ENCODE peak calls at places on chromosomes 3 and 15, in four cellular contexts. One of them, this sample, is unnamed.

GRCh38 chr15:36232491-36232890 is 346.9 kb upstream of the CDIN1 start:
- DNase-seq in HL-60: no peak
- DNase-seq in GM12891: no peak
- DNase-seq in GM12878: no peak
- DNase-seq in this sample: no peak

GRCh38 chr3:113634782-113635474 is 61.5 kb downstream of the USF3 start:
- DNase-seq in GM12891: no peak
- DNase-seq in HL-60: no peak
- DNase-seq in GM12878: no peak
- DNase-seq in this sample: no peak

GRCh38 chr3:75329713-75330112 is 334.4 kb upstream of the FRG2C start:
- DNase-seq in HL-60: no peak
- DNase-seq in GM12891: no peak
- DNase-seq in GM12878: no peak
- DNase-seq in this sample: no peak

GRCh38 chr3:171649282-171649681 is 161.0 kb downstream of the PLD1 start:
- DNase-seq in GM12891: no peak
- DNase-seq in HL-60: no peak
- DNase-seq in GM12878: no peak
- DNase-seq in this sample: no peak

GRCh38 chr3:39965997-39966396 is 156.6 kb downstream of the MYRIP start:
- DNase-seq in HL-60: no peak
- DNase-seq in GM12891: no peak
- DNase-seq in GM12878: no peak
- DNase-seq in this sample: no peak

GRCh38 chr3:68256635-68257034 is 602.2 kb upstream of the SUCLG2 start:
- DNase-seq in GM12891: no peak
- DNase-seq in GM12878: no peak
- DNase-seq in HL-60: no peak
- DNase-seq in this sample: no peak

GRCh38 chr3:176909044-176909443 is 288.2 kb downstream of the TBL1XR1 start:
- DNase-seq in GM12891: no peak
- DNase-seq in GM12878: no peak
- DNase-seq in HL-60: no peak
- DNase-seq in this sample: no peak

GRCh38 chr3:152915695-152916094 is 80.8 kb downstream of the P2RY1 start:
- DNase-seq in HL-60: no peak
- DNase-seq in GM12891: no peak
- DNase-seq in GM12878: no peak
- DNase-seq in this sample: peak; percentile 49

GRCh38 chr3:17639765-17640164 is 102.7 kb downstream of the TBC1D5 start:
- DNase-seq in HL-60: peak; percentile 58
- DNase-seq in GM12891: no peak
- DNase-seq in GM12878: no peak
- DNase-seq in this sample: no peak

GRCh38 chr3:11619461-11619860 is 24.3 kb downstream of the VGLL4 start:
- DNase-seq in HL-60: no peak
- DNase-seq in GM12878: no peak
- DNase-seq in GM12891: no peak
- DNase-seq in this sample: no peak

GRCh38 chr15:31280037-31280830 is 46.4 kb upstream of the KLF13 start:
- DNase-seq in GM12891: no peak
- DNase-seq in GM12878: no peak
- DNase-seq in HL-60: no peak
- DNase-seq in this sample: no peak

GRCh38 chr15:52171386-52171785 is 19.8 kb downstream of the GNB5 start:
- DNase-seq in HL-60: no peak
- DNase-seq in GM12891: no peak
- DNase-seq in GM12878: no peak
- DNase-seq in this sample: no peak

GRCh38 chr15:68617001-68617400 is 38.2 kb downstream of the CORO2B start:
- DNase-seq in GM12878: no peak
- DNase-seq in HL-60: no peak
- DNase-seq in GM12891: no peak
- DNase-seq in this sample: no peak

GRCh38 chr3:72070005-72070404 is 285.1 kb upstream of the PROK2 start:
- DNase-seq in HL-60: no peak
- DNase-seq in GM12891: no peak
- DNase-seq in GM12878: no peak
- DNase-seq in this sample: no peak

GRCh38 chr3:58167431-58168351 is 43.1 kb downstream of the DNASE1L3 start:
- DNase-seq in GM12878: no peak
- DNase-seq in HL-60: no peak
- DNase-seq in GM12891: peak; percentile 77
- DNase-seq in this sample: peak; percentile 75

GRCh38 chr3:106482436-106482835 is 613.6 kb upstream of the CBLB start:
- DNase-seq in HL-60: no peak
- DNase-seq in GM12891: no peak
- DNase-seq in GM12878: no peak
- DNase-seq in this sample: no peak

GRCh38 chr3:61877359-61877770 is 316.0 kb downstream of the PTPRG start:
- DNase-seq in GM12891: no peak
- DNase-seq in HL-60: no peak
- DNase-seq in GM12878: peak; percentile 17
- DNase-seq in this sample: no peak

GRCh38 chr3:107416138-107416537 is 38.9 kb downstream of the CCDC54 start:
- DNase-seq in GM12878: no peak
- DNase-seq in GM12891: no peak
- DNase-seq in HL-60: no peak
- DNase-seq in this sample: no peak

GRCh38 chr15:91482799-91483198 is 370.7 kb upstream of the SLCO3A1 start:
- DNase-seq in GM12891: no peak
- DNase-seq in GM12878: no peak
- DNase-seq in HL-60: no peak
- DNase-seq in this sample: no peak

GRCh38 chr3:59185586-59186381 is 136.0 kb upstream of the CFAP20DC start:
- DNase-seq in HL-60: no peak
- DNase-seq in GM12878: no peak
- DNase-seq in GM12891: no peak
- DNase-seq in this sample: no peak

GRCh38 chr3:99638244-99638948 is at the start of gene COL8A1:
- DNase-seq in HL-60: no peak
- DNase-seq in GM12878: no peak
- DNase-seq in GM12891: no peak
- DNase-seq in this sample: no peak

GRCh38 chr3:130850044-130850797 is 43.7 kb upstream of the ATP2C1 start:
- DNase-seq in HL-60: peak; percentile 79
- DNase-seq in GM12878: peak; percentile 95
- DNase-seq in GM12891: no peak
- DNase-seq in this sample: peak; percentile 69

GRCh38 chr3:117036259-117036799 is 326.8 kb downstream of the TUSC7 start:
- DNase-seq in GM12891: no peak
- DNase-seq in HL-60: peak; percentile 31
- DNase-seq in GM12878: no peak
- DNase-seq in this sample: no peak

GRCh38 chr15:58430224-58430787 is 1.5 kb upstream of the LIPC start:
- DNase-seq in HL-60: no peak
- DNase-seq in GM12878: no peak
- DNase-seq in GM12891: no peak
- DNase-seq in this sample: peak; percentile 18

GRCh38 chr3:173977747-173978146 is 580.2 kb downstream of the NLGN1 start:
- DNase-seq in GM12878: no peak
- DNase-seq in GM12891: no peak
- DNase-seq in HL-60: no peak
- DNase-seq in this sample: no peak

GRCh38 chr3:187166750-187167149 is 27.5 kb upstream of the RPL39L start:
- DNase-seq in HL-60: no peak
- DNase-seq in GM12878: no peak
- DNase-seq in GM12891: no peak
- DNase-seq in this sample: no peak

GRCh38 chr3:33746412-33747116 is 28.5 kb upstream of the CLASP2 start:
- DNase-seq in HL-60: peak; percentile 51
- DNase-seq in GM12891: peak; percentile 9
- DNase-seq in GM12878: no peak
- DNase-seq in this sample: peak; percentile 14

GRCh38 chr15:81189583-81190283 is 6.9 kb upstream of the IL16 start:
- DNase-seq in GM12878: no peak
- DNase-seq in GM12891: no peak
- DNase-seq in HL-60: no peak
- DNase-seq in this sample: no peak

GRCh38 chr3:43793648-43794372 is 103.1 kb downstream of the ABHD5 start:
- DNase-seq in GM12878: no peak
- DNase-seq in HL-60: no peak
- DNase-seq in GM12891: no peak
- DNase-seq in this sample: no peak

GRCh38 chr3:66938338-66938963 is 59.7 kb upstream of the KBTBD8 start:
- DNase-seq in GM12878: peak; percentile 5
- DNase-seq in GM12891: peak; percentile 9
- DNase-seq in HL-60: peak; percentile 16
- DNase-seq in this sample: peak; percentile 64

DNA sequence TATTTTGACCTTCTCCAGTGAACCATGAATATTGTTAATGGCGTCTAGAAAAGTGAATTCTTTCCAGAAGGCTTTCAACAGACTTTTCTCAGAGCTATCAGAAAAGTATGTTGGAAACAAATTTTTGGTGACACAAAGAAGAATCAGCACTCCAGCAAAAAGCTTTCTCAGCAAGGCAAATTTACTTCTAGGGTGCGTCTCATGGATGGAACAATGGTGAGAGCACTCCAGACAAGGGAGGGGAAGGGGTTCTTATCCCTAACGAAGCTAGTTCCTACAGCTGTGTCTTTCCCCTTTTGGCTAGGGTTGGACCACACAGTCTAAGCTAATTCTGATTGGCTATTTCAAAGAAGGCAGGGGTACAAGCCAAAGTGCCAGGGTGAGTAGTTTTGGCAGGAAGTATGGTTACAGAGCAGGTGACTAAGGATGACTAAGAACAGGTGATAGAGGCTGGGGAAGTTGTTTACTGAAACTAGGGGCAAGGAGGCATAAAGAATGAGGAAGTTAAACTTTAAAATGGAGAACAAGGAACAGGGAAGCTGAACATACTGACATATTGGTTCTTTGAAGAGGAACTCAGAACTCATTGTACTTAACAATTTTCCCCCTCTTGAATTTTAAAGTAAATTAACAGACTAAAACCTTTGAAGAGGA is 959.8 kb downstream of the NAALADL2 start:
- DNase-seq in HL-60: no peak
- DNase-seq in GM12891: no peak
- DNase-seq in GM12878: no peak
- DNase-seq in this sample: no peak
- TF ChIP-seq SPI1 in HL-60: peak; percentile 68
- TF ChIP-seq SPI1 in GM12891: no peak
- TF ChIP-seq SPI1 in GM12878: no peak
- TF ChIP-seq SPI1 in this sample: no peak

GRCh38 chr15:79777916-79778315 is 118.9 kb downstream of the MTHFS start:
- DNase-seq in GM12878: no peak
- DNase-seq in HL-60: no peak
- DNase-seq in GM12891: no peak
- DNase-seq in this sample: no peak
- TF ChIP-seq SPI1 in GM12878: no peak
- TF ChIP-seq SPI1 in HL-60: no peak
- TF ChIP-seq SPI1 in GM12891: no peak
- TF ChIP-seq SPI1 in this sample: no peak

GRCh38 chr3:52779411-52780297 is 2.3 kb downstream of the ITIH1 start:
- DNase-seq in GM12878: peak; percentile 41
- DNase-seq in HL-60: peak; percentile 61
- DNase-seq in GM12891: no peak
- DNase-seq in this sample: no peak
- TF ChIP-seq SPI1 in GM12878: peak; percentile 90
- TF ChIP-seq SPI1 in HL-60: peak; percentile 98
- TF ChIP-seq SPI1 in GM12891: peak; percentile 89
- TF ChIP-seq SPI1 in this sample: peak; percentile 72

DNA sequence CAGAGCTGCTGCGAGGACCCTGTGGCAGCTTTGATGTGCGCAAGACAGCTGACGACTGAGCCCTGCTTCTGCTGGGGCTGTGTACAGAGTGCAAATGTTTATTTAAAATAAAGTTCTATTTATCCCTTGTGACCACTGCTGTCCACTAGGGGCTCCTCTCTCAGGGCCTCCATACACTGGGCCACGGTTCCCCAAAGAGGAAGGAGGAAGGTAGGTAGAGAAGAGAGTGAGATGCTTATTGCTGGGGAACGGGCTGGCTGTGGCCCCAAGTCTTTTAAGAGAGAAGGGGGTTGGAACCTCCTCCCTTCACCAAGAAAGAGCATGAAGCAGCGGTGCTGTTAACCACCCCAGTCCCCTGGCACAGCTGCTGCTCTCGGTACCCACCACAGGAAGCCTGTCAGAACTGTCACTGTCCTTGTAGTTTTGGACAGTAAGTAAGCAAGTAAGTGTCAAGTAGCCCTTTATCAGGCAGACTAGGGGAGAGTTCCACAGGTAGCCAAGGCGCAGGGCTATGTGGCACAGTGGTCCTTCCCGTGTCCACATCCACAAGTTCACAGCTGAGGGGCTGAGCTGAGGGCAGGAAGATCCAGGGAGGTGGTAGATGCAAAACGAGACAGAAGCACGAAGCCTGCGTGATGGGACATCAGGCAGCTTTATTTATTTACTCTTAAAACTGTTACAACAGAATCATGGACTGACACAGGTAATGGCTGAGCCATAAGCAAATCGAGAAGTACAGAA is 47.3 kb downstream of the DHX30 start:
- DNase-seq in HL-60: no peak
- DNase-seq in GM12891: no peak
- DNase-seq in GM12878: no peak
- DNase-seq in this sample: no peak
- TF ChIP-seq SPI1 in HL-60: no peak
- TF ChIP-seq SPI1 in GM12891: no peak
- TF ChIP-seq SPI1 in GM12878: no peak
- TF ChIP-seq SPI1 in this sample: no peak

This sample was measured in K562.